ENCODE peak calls at places on chromosome 15, in nine cellular contexts. G is aorta; Z is endothelial cell; P is activated CD4-positive, CD25-positive, alpha-beta regulatory T cell; N is activated CD8-positive, alpha-beta memory T cell treated with anti-CD3 and anti-CD28 coated beads, Interleukin-2, amount 10 ng/mL, durations not matched to agents 7 days and 5 days; U is germinal center; H is GM04504; Q is NCI-H748 treated with DMSO at 0.1 percent for 48 hours; F is activated T-helper 1 cell treated with Interleukin-2 at 50 U/mL for 16 hours. I is an unnamed sample.

GRCh38 chr15:49199666-49200065 is 29.6 kb downstream of the GALK2 start:
- DNase-seq in G (no peak), Z (no peak), P (no peak), N (no peak), U (no peak), H (no peak), Q (no peak), F (no peak), I (no peak)

GRCh38 chr15:35630570-35630969 is 84.6 kb upstream of the DPH6 start:
- DNase-seq in G (no peak), Z (no peak), P (no peak), N (no peak), U (no peak), H (no peak), Q (no peak), F (no peak), I (no peak)

GRCh38 chr15:50415752-50416404 is 8.3 kb upstream of the USP8 start:
- DNase-seq in G (no peak), Z (no peak), P (no peak), N (no peak), U (no peak), H (no peak), Q (no peak), F (no peak), I (no peak)

GRCh38 chr15:28075482-28076029 is 23.6 kb downstream of the OCA2 start:
- DNase-seq in G (no peak), Z (no peak), P (no peak), N (no peak), U (no peak), H (no peak), Q (no peak), F (no peak), I (no peak)

GRCh38 chr15:32642667-32643425 is 1.3 kb downstream of the SCG5 start:
- DNase-seq in G (no peak), Z (no peak), P (no peak), N (no peak), U (no peak), H (no peak), Q (peak), F (no peak), I (no peak)

GRCh38 chr15:26697913-26698312 is 75.0 kb downstream of the GABRB3 start:
- DNase-seq in G (no peak), Z (no peak), P (no peak), N (no peak), U (no peak), H (no peak), Q (no peak), F (no peak), I (no peak)

GRCh38 chr15:45849136-45849535 is 214.3 kb downstream of the SQOR start:
- DNase-seq in G (no peak), Z (no peak), P (no peak), N (no peak), U (no peak), H (no peak), Q (no peak), F (no peak), I (no peak)

GRCh38 chr15:65184305-65184943 is 718 bp downstream of the CLPX start:
- DNase-seq in G (peak), Z (peak), P (peak), N (peak), U (peak), H (no peak), Q (peak), F (peak), I (no peak)